ENCODE peak calls at places on chromosomes 5 and 9, in eight cellular contexts. Z is NCI-H1417; W is stimulated activated CD4-positive, alpha-beta T cell treated with anti-CD3 and anti-CD28 coated beads, Interleukin-1b, Interleukin-23, amount 100 ng/mL, for 24 hours; P is iris pigment epithelial cell; A is mucosa of descending colon; X is activated T-cell treated with anti-CD3 and anti-CD28 coated beads for 1 hour; F is NCI-H2171; D is activated CD4-positive, alpha-beta T cell treated with anti-CD3 and anti-CD28 coated beads, Interleukin-2, amount 10 ng/mL, durations not matched to agents 7 days and 5 days. N is an unnamed sample.
A peak's percentile ranks its signal among the peaks of the same experiment; 100 is the strongest.

GRCh38 chr9:128523199-128523925 is 18.8 kb downstream of the GLE1 start:
- DNase-seq in Z (peak; percentile 18), W (no peak), P (peak; percentile 62), A (no peak), X (no peak), F (peak; percentile 78), D (no peak), N (no peak)

GRCh38 chr9:18067553-18068120 is 406.3 kb upstream of the ADAMTSL1 start:
- DNase-seq in Z (no peak), W (no peak), P (no peak), A (no peak), X (no peak), F (no peak), D (no peak), N (no peak)

GRCh38 chr9:22452415-22453010 is 5.9 kb downstream of the DMRTA1 start:
- DNase-seq in Z (peak; percentile 16), W (no peak), P (peak; percentile 36), A (peak; percentile 43), X (peak; percentile 9), F (no peak), D (peak; percentile 48), N (no peak)

GRCh38 chr9:133121200-133122166 is at the start of gene RALGDS:
- DNase-seq in Z (peak; percentile 92), W (peak; percentile 84), P (peak; percentile 83), A (peak; percentile 95), X (peak; percentile 92), F (peak; percentile 97), D (peak; percentile 89), N (peak; percentile 99)

GRCh38 chr9:99822596-99823391 is 1.1 kb downstream of the NR4A3 start:
- DNase-seq in Z (peak; percentile 84), W (no peak), P (peak; percentile 73), A (peak; percentile 61), X (no peak), F (peak; percentile 38), D (peak; percentile 53), N (peak; percentile 54)

GRCh38 chr9:79895232-79895631 is 323.5 kb downstream of the TLE4 start:
- DNase-seq in Z (peak; percentile 8), W (no peak), P (no peak), A (no peak), X (no peak), F (no peak), D (no peak), N (no peak)

GRCh38 chr5:112109331-112109993 is 309.6 kb downstream of the EPB41L4A start:
- DNase-seq in Z (peak; percentile 3), W (no peak), P (peak; percentile 86), A (no peak), X (no peak), F (no peak), D (no peak), N (no peak)

GRCh38 chr5:79020861-79021561 is 35.9 kb upstream of the ARSB start:
- DNase-seq in Z (peak; percentile 19), W (no peak), P (peak; percentile 76), A (peak; percentile 50), X (peak; percentile 7), F (peak; percentile 45), D (peak; percentile 45), N (peak; percentile 43)

N was measured in GM13977.